ENCODE peak calls at places on chromosomes 13 and 19, in ten cellular contexts. I, Y, V, F, C, Q, S, E, N and P are unnamed samples.

GRCh38 chr19:31135841-31136240 is 213.4 kb downstream of the TSHZ3 start:
- DNase-seq in Y (peak), N (no peak), F (no peak), V (no peak), C (no peak), I (no peak), Q (no peak), E (no peak), S (no peak), P (no peak)

GRCh38 chr19:38319421-38320258 is at the start of gene KCNK6:
- DNase-seq in E (peak), I (peak), S (no peak), N (peak), Y (peak), Q (peak), F (no peak), V (no peak), C (no peak), P (peak)

GRCh38 chr19:6890421-6890913 is 3.1 kb downstream of the ADGRE1 start:
- DNase-seq in F (no peak), C (no peak), Q (no peak), E (peak), V (no peak), S (no peak), Y (no peak), N (peak), I (no peak), P (no peak)

GRCh38 chr19:35085947-35086346 is 29.7 kb upstream of the FXYD3 start:
- DNase-seq in C (no peak), S (no peak), F (no peak), I (no peak), Q (no peak), V (no peak), E (no peak), Y (no peak), N (no peak), P (no peak)

GRCh38 chr19:7670150-7670784 is 1.4 kb downstream of the RETN start:
- DNase-seq in Q (no peak), S (no peak), E (peak), C (no peak), I (no peak), F (no peak), V (no peak), Y (no peak), N (no peak), P (no peak)

GRCh38 chr19:1747285-1748114 is 5.8 kb upstream of the ONECUT3 start:
- DNase-seq in S (no peak), C (no peak), Y (peak), Q (peak), N (no peak), F (no peak), V (no peak), I (peak), E (peak), P (peak)

GRCh38 chr19:18317998-18318800 is 4.7 kb downstream of the LSM4 start:
- DNase-seq in V (no peak), I (no peak), S (no peak), E (peak), Q (no peak), F (no peak), N (peak), Y (no peak), C (no peak), P (no peak)

GRCh38 chr13:114112231-114112825 is 20.1 kb downstream of the RASA3 start:
- DNase-seq in V (no peak), N (no peak), S (peak), Q (no peak), I (no peak), E (no peak), Y (no peak), C (no peak), F (no peak), P (no peak)

GRCh38 chr13:91045351-91046034 is 302.0 kb upstream of the MIR17HG start:
- DNase-seq in Y (no peak), N (no peak), Q (no peak), V (no peak), E (no peak), I (no peak), S (no peak), C (no peak), F (no peak), P (no peak)

GRCh38 chr13:104943331-104943730 is 1592.1 kb downstream of the EFNB2 start:
- DNase-seq in F (no peak), Q (no peak), N (no peak), S (no peak), E (no peak), I (no peak), V (no peak), Y (no peak), C (no peak), P (no peak)